ENCODE peak calls at places on chromosomes 16 and 17, in six cellular contexts. One of them, this sample, is unnamed.

GRCh38 chr16:12582696-12583095 is 221.0 kb downstream of the CPPED1 start:
- DNase-seq in heart left ventricle: no peak
- DNase-seq in heart right ventricle: no peak
- DNase-seq in GM12878: no peak
- DNase-seq in hepatocyte: no peak
- DNase-seq in right lobe of liver: no peak
- DNase-seq in this sample: no peak

GRCh38 chr17:332558-333322 is 19.9 kb downstream of the RPH3AL start:
- DNase-seq in hepatocyte: no peak
- DNase-seq in heart right ventricle: no peak
- DNase-seq in GM12878: no peak
- DNase-seq in heart left ventricle: peak; percentile 68
- DNase-seq in right lobe of liver: peak; percentile 43
- DNase-seq in this sample: peak; percentile 65

GRCh38 chr16:82657239-82657638 is 30.5 kb downstream of the CDH13 start:
- DNase-seq in right lobe of liver: no peak
- DNase-seq in heart left ventricle: no peak
- DNase-seq in hepatocyte: no peak
- DNase-seq in heart right ventricle: no peak
- DNase-seq in GM12878: no peak
- DNase-seq in this sample: no peak

GRCh38 chr17:48647103-48647963 is 21.2 kb upstream of the HOXB9 start:
- DNase-seq in heart left ventricle: no peak
- DNase-seq in right lobe of liver: no peak
- DNase-seq in heart right ventricle: no peak
- DNase-seq in hepatocyte: no peak
- DNase-seq in GM12878: no peak
- DNase-seq in this sample: no peak

GRCh38 chr16:1676661-1677060 is 1.4 kb upstream of the JPT2 start:
- DNase-seq in heart right ventricle: no peak
- DNase-seq in hepatocyte: no peak
- DNase-seq in GM12878: no peak
- DNase-seq in right lobe of liver: no peak
- DNase-seq in heart left ventricle: no peak
- DNase-seq in this sample: no peak

GRCh38 chr16:50265260-50265659 is 1.1 kb upstream of the ADCY7 start:
- DNase-seq in hepatocyte: peak; percentile 14
- DNase-seq in heart right ventricle: no peak
- DNase-seq in heart left ventricle: peak; percentile 47
- DNase-seq in GM12878: no peak
- DNase-seq in right lobe of liver: peak; percentile 57
- DNase-seq in this sample: no peak

GRCh38 chr16:54503011-54503410 is 216.4 kb upstream of the IRX3 start:
- DNase-seq in right lobe of liver: no peak
- DNase-seq in heart left ventricle: peak; percentile 69
- DNase-seq in hepatocyte: no peak
- DNase-seq in GM12878: no peak
- DNase-seq in heart right ventricle: peak; percentile 75
- DNase-seq in this sample: no peak

GRCh38 chr17:59829217-59830006 is 63.3 kb downstream of the TUBD1 start:
- DNase-seq in right lobe of liver: no peak
- DNase-seq in heart left ventricle: no peak
- DNase-seq in GM12878: peak; percentile 100
- DNase-seq in heart right ventricle: peak; percentile 54
- DNase-seq in hepatocyte: peak; percentile 87
- DNase-seq in this sample: no peak

GRCh38 chr17:81890447-81891302 is 711 bp downstream of the ALYREF start:
- DNase-seq in right lobe of liver: no peak
- DNase-seq in heart left ventricle: peak; percentile 60
- DNase-seq in hepatocyte: peak; percentile 50
- DNase-seq in heart right ventricle: no peak
- DNase-seq in GM12878: no peak
- DNase-seq in this sample: no peak

GRCh38 chr17:7893226-7893880 is 4.8 kb downstream of the CHD3 start:
- DNase-seq in heart right ventricle: no peak
- DNase-seq in hepatocyte: no peak
- DNase-seq in right lobe of liver: no peak
- DNase-seq in GM12878: no peak
- DNase-seq in heart left ventricle: no peak
- DNase-seq in this sample: no peak

GRCh38 chr16:84608281-84608680 is 9.6 kb downstream of the COTL1 start:
- DNase-seq in heart right ventricle: no peak
- DNase-seq in GM12878: no peak
- DNase-seq in heart left ventricle: no peak
- DNase-seq in right lobe of liver: no peak
- DNase-seq in hepatocyte: no peak
- DNase-seq in this sample: no peak

GRCh38 chr17:35723735-35724134 is 7.7 kb upstream of the RASL10B start:
- DNase-seq in heart left ventricle: no peak
- DNase-seq in hepatocyte: no peak
- DNase-seq in right lobe of liver: no peak
- DNase-seq in heart right ventricle: no peak
- DNase-seq in GM12878: no peak
- DNase-seq in this sample: no peak

GRCh38 chr17:27247071-27247957 is 46.6 kb upstream of the WSB1 start:
- DNase-seq in heart right ventricle: peak; percentile 76
- DNase-seq in heart left ventricle: peak; percentile 76
- DNase-seq in hepatocyte: peak; percentile 51
- DNase-seq in right lobe of liver: peak; percentile 90
- DNase-seq in GM12878: no peak
- DNase-seq in this sample: no peak

GRCh38 chr17:73513426-73513825 is 130.8 kb downstream of the SDK2 start:
- DNase-seq in GM12878: no peak
- DNase-seq in right lobe of liver: no peak
- DNase-seq in heart left ventricle: no peak
- DNase-seq in heart right ventricle: no peak
- DNase-seq in hepatocyte: no peak
- DNase-seq in this sample: no peak

GRCh38 chr16:29809850-29810698 is 1.9 kb upstream of the PRRT2 start:
- DNase-seq in right lobe of liver: peak; percentile 56
- DNase-seq in GM12878: no peak
- DNase-seq in heart left ventricle: peak; percentile 54
- DNase-seq in heart right ventricle: peak; percentile 31
- DNase-seq in hepatocyte: no peak
- DNase-seq in this sample: peak; percentile 55

GRCh38 chr16:50024207-50024606 is 818 bp upstream of the CNEP1R1 start:
- DNase-seq in GM12878: no peak
- DNase-seq in heart left ventricle: no peak
- DNase-seq in heart right ventricle: no peak
- DNase-seq in right lobe of liver: no peak
- DNase-seq in hepatocyte: no peak
- DNase-seq in this sample: no peak

GRCh38 chr16:84513111-84514065 is 8.9 kb upstream of the MEAK7 start:
- DNase-seq in heart left ventricle: peak; percentile 24
- DNase-seq in heart right ventricle: no peak
- DNase-seq in hepatocyte: peak; percentile 44
- DNase-seq in GM12878: no peak
- DNase-seq in right lobe of liver: no peak
- DNase-seq in this sample: no peak

GRCh38 chr17:61784510-61784909 is 78.8 kb downstream of the BRIP1 start:
- DNase-seq in hepatocyte: no peak
- DNase-seq in GM12878: no peak
- DNase-seq in heart right ventricle: no peak
- DNase-seq in heart left ventricle: no peak
- DNase-seq in right lobe of liver: no peak
- DNase-seq in this sample: no peak

GRCh38 chr16:3999890-4000325 is 116.3 kb downstream of the ADCY9 start:
- DNase-seq in heart right ventricle: no peak
- DNase-seq in heart left ventricle: no peak
- DNase-seq in hepatocyte: no peak
- DNase-seq in GM12878: no peak
- DNase-seq in right lobe of liver: no peak
- DNase-seq in this sample: peak; percentile 60

DNA sequence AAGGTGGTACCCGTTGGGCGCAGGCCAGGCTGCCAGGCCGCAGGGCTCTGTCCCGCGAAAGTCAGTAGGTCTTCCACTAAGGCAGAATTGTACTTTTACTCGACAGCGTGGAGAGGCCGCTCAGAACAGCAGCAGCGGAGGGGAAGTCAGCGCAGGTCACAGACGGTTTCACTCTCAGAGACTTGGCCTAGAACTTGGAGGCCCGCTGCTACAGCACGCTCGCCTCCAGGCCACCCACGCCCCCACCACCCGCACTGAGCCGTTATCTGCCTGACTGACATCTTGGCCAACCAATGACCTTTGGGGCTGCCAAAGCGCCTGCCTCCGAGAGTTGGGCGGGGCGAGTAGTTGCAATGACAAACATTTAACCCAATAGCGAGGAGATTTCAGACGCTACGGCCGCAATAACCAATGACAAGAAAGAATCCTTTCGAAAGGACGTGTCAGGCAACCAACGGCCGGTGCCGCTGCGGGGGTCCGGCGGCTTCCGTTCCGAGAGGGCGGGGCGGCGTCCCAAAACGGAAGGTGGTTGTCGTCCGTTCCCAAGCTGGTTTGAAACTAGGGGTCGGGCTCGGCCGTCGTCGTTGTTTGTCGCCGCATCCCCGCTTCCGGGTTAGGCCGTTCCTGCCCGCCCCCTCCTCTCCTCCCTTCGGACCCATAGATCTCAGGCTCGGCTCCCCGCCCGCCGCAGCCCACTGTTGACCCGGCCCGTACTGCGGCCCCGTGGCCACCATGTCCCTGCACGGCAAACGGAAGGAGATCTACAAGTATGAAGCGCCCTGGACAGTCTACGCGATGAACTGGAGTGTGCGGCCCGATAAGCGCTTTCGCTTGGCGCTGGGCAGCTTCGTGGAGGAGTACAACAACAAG is at the start of gene DCAF7:
- DNase-seq in heart left ventricle: peak; percentile 98
- DNase-seq in hepatocyte: peak; percentile 98
- DNase-seq in right lobe of liver: peak; percentile 99
- DNase-seq in heart right ventricle: peak; percentile 100
- DNase-seq in GM12878: peak; percentile 99
- DNase-seq in this sample: peak; percentile 100
- TF ChIP-seq CTCF in heart left ventricle: no peak
- TF ChIP-seq CTCF in hepatocyte: no peak
- TF ChIP-seq CTCF in right lobe of liver: no peak
- TF ChIP-seq CTCF in heart right ventricle: no peak
- TF ChIP-seq CTCF in GM12878: no peak
- TF ChIP-seq CTCF in this sample: no peak

DNA sequence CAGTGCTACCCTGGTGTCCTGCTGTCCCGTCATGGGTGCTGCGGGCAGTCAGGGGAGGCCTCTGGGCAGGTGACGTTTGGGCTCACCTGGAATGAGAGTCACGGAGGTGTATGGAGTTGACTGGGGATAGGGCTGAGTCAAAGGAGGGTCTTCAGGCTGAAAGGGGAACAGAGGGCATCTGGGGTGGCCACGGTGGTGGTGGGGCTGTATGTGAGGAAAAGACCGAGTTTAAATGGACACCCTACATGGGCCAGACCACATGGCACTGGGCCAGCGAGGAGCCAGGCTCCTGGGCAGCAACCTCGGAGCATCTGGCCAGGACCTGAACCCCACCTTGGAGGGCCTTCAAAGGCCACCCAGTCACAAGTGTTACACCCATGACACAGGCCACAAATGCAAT is 5.4 kb downstream of the NATD1 start:
- DNase-seq in right lobe of liver: no peak
- DNase-seq in heart right ventricle: no peak
- DNase-seq in hepatocyte: no peak
- DNase-seq in heart left ventricle: no peak
- DNase-seq in GM12878: no peak
- DNase-seq in this sample: no peak
- H3K4me1 ChIP-seq in right lobe of liver: peaks cover 2% of the 10 kb centered on the region
- H3K4me1 ChIP-seq in heart right ventricle: peaks cover 70% of the 10 kb centered on the region
- H3K4me1 ChIP-seq in hepatocyte: no peaks in the 10 kb centered on the region
- H3K4me1 ChIP-seq in heart left ventricle: peaks cover 51% of the 10 kb centered on the region
- H3K4me1 ChIP-seq in GM12878: no peaks in the 10 kb centered on the region
- H3K4me1 ChIP-seq in this sample: peaks cover 6% of the 10 kb centered on the region

GRCh38 chr16:87707097-87707496 is 58.7 kb downstream of the KLHDC4 start:
- DNase-seq in hepatocyte: no peak
- DNase-seq in GM12878: no peak
- DNase-seq in right lobe of liver: no peak
- DNase-seq in heart right ventricle: no peak
- DNase-seq in heart left ventricle: no peak
- DNase-seq in this sample: no peak
- TF ChIP-seq CTCF in hepatocyte: no peak
- TF ChIP-seq CTCF in GM12878: no peak
- TF ChIP-seq CTCF in right lobe of liver: no peak
- TF ChIP-seq CTCF in heart right ventricle: no peak
- TF ChIP-seq CTCF in heart left ventricle: no peak
- TF ChIP-seq CTCF in this sample: no peak

DNA sequence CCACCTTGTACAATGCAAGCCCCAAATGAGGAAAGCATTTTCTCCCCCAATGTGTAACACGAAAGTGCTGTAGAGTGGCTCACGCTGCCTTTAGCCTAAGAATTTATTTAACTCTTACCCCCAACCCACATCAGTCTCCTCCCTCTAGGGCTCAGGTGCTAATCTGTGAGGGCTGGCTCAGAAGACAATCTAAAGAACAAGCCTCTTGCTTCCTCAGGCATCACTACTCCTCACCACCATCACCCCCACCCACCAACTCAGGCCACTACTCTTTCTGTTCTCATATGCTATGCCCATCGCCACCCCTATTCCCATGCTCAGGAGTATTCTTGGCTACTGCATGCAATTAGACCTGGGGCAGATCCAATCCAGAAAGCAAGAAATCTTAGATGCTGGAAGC is 3.9 kb upstream of the CCL2 start:
- DNase-seq in heart right ventricle: no peak
- DNase-seq in heart left ventricle: no peak
- DNase-seq in right lobe of liver: no peak
- DNase-seq in GM12878: no peak
- DNase-seq in hepatocyte: no peak
- DNase-seq in this sample: no peak
- H3K4me1 ChIP-seq in heart right ventricle: peaks cover 80% of the 10 kb centered on the region
- H3K4me1 ChIP-seq in heart left ventricle: peaks cover 57% of the 10 kb centered on the region
- H3K4me1 ChIP-seq in right lobe of liver: peaks cover 26% of the 10 kb centered on the region
- H3K4me1 ChIP-seq in GM12878: peaks cover 16% of the 10 kb centered on the region
- H3K4me1 ChIP-seq in hepatocyte: peaks cover 58% of the 10 kb centered on the region
- H3K4me1 ChIP-seq in this sample: peaks cover 16% of the 10 kb centered on the region

DNA sequence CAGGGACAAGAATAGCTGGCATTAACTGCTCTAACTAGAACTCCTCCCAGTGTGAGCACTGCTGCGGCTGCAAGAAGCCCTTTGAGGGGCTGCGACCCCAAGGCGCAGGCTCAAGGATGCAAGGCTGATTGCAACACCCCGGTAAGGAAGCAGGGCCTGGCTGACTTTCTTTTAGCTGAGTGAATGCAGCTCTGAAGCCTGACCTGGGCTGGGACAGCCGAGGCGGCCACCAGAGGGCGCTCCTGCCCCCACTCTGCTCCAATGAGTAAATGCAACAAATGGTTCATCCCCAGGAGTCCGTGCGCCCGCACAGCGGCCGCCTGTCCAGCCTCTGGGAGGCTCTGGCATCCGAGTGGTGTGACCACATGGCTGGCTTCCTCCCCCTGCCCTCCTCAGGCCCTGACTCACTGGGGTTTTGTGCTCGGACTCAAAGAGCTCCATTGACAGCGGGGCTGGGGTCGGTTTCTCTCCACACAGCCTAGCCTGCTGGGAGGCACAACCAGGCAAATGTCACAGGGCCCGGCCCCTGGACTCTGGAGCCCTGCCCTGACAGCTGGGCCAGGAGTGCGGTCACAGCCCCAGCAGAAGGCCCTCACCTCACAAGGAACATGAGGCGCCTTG is at the start of gene SMIM5:
- DNase-seq in right lobe of liver: peak; percentile 84
- DNase-seq in heart left ventricle: peak; percentile 93
- DNase-seq in hepatocyte: peak; percentile 92
- DNase-seq in GM12878: no peak
- DNase-seq in heart right ventricle: peak; percentile 86
- DNase-seq in this sample: peak; percentile 90
- TF ChIP-seq CTCF in right lobe of liver: peak; percentile 98
- TF ChIP-seq CTCF in heart left ventricle: peak; percentile 96
- TF ChIP-seq CTCF in hepatocyte: peak; percentile 95
- TF ChIP-seq CTCF in GM12878: peak; percentile 95
- TF ChIP-seq CTCF in heart right ventricle: peak; percentile 98
- TF ChIP-seq CTCF in this sample: peak; percentile 85

This sample was measured in ovary.